ENCODE peak calls at places on chromosomes 5 and 9, in eight cellular contexts. Q is transverse colon, I is cardiac muscle cell, D is left lung, Z is heart left ventricle, X is esophagus squamous epithelium, H is fibroblast of lung, S is adrenal gland. Y is an unnamed sample.

GRCh38 chr9:68981825-68982224 is 32.1 kb downstream of the PRKACG start:
- DNase-seq in Q (peak; percentile 28), I (no peak), D (no peak), Z (no peak), X (no peak), H (no peak), S (no peak), Y (no peak)

GRCh38 chr5:2131826-2132496 is 249.2 kb upstream of the IRX4 start:
- DNase-seq in Q (no peak), I (no peak), D (no peak), Z (no peak), X (no peak), H (no peak), S (no peak), Y (no peak)

GRCh38 chr5:138666226-138666742 is 86.9 kb upstream of the CTNNA1 start:
- DNase-seq in Q (no peak), I (no peak), D (peak; percentile 19), Z (no peak), X (no peak), H (no peak), S (no peak), Y (no peak)

GRCh38 chr9:104765138-104765537 is 1.2 kb downstream of the NIPSNAP3B start:
- DNase-seq in Q (no peak), I (no peak), D (no peak), Z (no peak), X (no peak), H (no peak), S (no peak), Y (no peak)

GRCh38 chr9:89657765-89658164 is 53.0 kb downstream of the GADD45G start:
- DNase-seq in Q (no peak), I (no peak), D (no peak), Z (no peak), X (no peak), H (no peak), S (no peak), Y (no peak)

GRCh38 chr9:101398930-101399640 is 434 bp downstream of the ZNF189 start:
- DNase-seq in Q (peak; percentile 7), I (peak; percentile 12), D (peak; percentile 85), Z (peak; percentile 69), X (peak; percentile 59), H (peak; percentile 2), S (peak; percentile 55), Y (no peak)

GRCh38 chr9:33465096-33465495 is 8.6 kb downstream of the NOL6 start:
- DNase-seq in Q (no peak), I (no peak), D (no peak), Z (peak; percentile 21), X (no peak), H (no peak), S (no peak), Y (no peak)

GRCh38 chr5:502325-503079 is 21.7 kb downstream of the SLC9A3 start:
- DNase-seq in Q (no peak), I (no peak), D (no peak), Z (no peak), X (no peak), H (no peak), S (no peak), Y (no peak)

GRCh38 chr5:88279584-88279983 is 10.9 kb upstream of the TMEM161B start:
- DNase-seq in Q (no peak), I (no peak), D (no peak), Z (no peak), X (no peak), H (no peak), S (no peak), Y (no peak)

GRCh38 chr9:118606669-118607068 is 762.6 kb downstream of the BRINP1 start:
- DNase-seq in Q (no peak), I (no peak), D (no peak), Z (no peak), X (no peak), H (no peak), S (no peak), Y (no peak)

GRCh38 chr5:6193315-6193714 is 185.0 kb downstream of the MED10 start:
- DNase-seq in Q (no peak), I (no peak), D (peak; percentile 24), Z (no peak), X (no peak), H (no peak), S (no peak), Y (no peak)

GRCh38 chr5:75214928-75215327 is 21.8 kb downstream of the ANKRD31 start:
- DNase-seq in Q (peak; percentile 11), I (no peak), D (no peak), Z (no peak), X (no peak), H (no peak), S (no peak), Y (no peak)

GRCh38 chr5:157203417-157203816 is 22.8 kb downstream of the ITK start:
- DNase-seq in Q (no peak), I (no peak), D (no peak), Z (no peak), X (no peak), H (no peak), S (no peak), Y (peak; percentile 34)

GRCh38 chr5:157205708-157206107 is 25.1 kb downstream of the ITK start:
- DNase-seq in Q (no peak), I (no peak), D (no peak), Z (no peak), X (no peak), H (no peak), S (no peak), Y (no peak)

GRCh38 chr5:157204765-157205164 is 24.1 kb downstream of the ITK start:
- DNase-seq in Q (no peak), I (no peak), D (no peak), Z (no peak), X (no peak), H (no peak), S (no peak), Y (no peak)
- H3K27ac ChIP-seq in Q (no peak overlapping the region), I (no peak overlapping the region), D (no peak overlapping the region), Z (no peak overlapping the region), X (no peak overlapping the region), H (no peak overlapping the region), S (no peak overlapping the region), Y (peak overlapping the region; percentile 83)

DNA sequence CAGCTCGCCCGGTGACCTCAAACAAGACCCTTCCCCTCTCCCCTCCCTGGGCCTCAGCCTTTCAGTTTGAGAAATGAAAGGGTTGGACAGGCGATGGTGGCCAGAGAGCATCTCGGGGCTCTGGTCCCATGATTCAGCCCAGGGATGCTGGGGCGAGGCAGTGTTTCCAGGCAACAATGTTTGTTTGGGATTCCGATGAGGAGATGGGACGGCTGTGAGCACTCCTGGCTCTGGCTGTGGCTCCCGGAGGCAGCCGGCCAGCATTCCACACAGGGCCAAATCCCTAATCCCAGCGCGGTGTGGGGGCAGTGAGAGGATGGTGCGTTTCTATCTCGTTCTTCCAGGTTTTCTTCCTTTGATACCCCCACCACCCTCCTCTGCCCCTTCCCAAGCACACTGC is 66.0 kb downstream of the HMCN2 start:
- DNase-seq in Q (peak; percentile 66), I (no peak), D (no peak), Z (peak; percentile 82), X (no peak), H (peak; percentile 40), S (no peak), Y (no peak)
- H3K27me3 ChIP-seq in Q (peaks cover 9% of the 10 kb centered on the region), I (no peaks in the 10 kb centered on the region), D (peaks cover 72% of the 10 kb centered on the region), Z (peaks cover 4% of the 10 kb centered on the region), X (peaks cover 95% of the 10 kb centered on the region), H (peaks cover 15% of the 10 kb centered on the region), S (peaks cover 14% of the 10 kb centered on the region), Y (peaks cover 42% of the 10 kb centered on the region)

GRCh38 chr5:16345454-16345853 is 120.1 kb downstream of the ZNF622 start:
- DNase-seq in Q (no peak), I (no peak), D (no peak), Z (no peak), X (no peak), H (no peak), S (no peak), Y (no peak)
- TF ChIP-seq CTCF in Q (no peak), I (no peak), D (no peak), Z (no peak), X (no peak), H (no peak), S (no peak), Y (no peak)

GRCh38 chr9:71937070-71937625 is 25.7 kb downstream of the C9orf85 start:
- DNase-seq in Q (no peak), I (no peak), D (no peak), Z (no peak), X (no peak), H (no peak), S (no peak), Y (no peak)

GRCh38 chr9:71944754-71945409 is 33.4 kb downstream of the C9orf85 start:
- DNase-seq in Q (no peak), I (no peak), D (no peak), Z (no peak), X (no peak), H (peak; percentile 13), S (no peak), Y (no peak)

GRCh38 chr9:71941060-71941568 is 29.7 kb downstream of the C9orf85 start:
- DNase-seq in Q (no peak), I (no peak), D (no peak), Z (no peak), X (no peak), H (peak; percentile 22), S (no peak), Y (no peak)

GRCh38 chr9:71937898-71938297 is 26.5 kb downstream of the C9orf85 start:
- DNase-seq in Q (no peak), I (no peak), D (no peak), Z (no peak), X (no peak), H (no peak), S (no peak), Y (no peak)

GRCh38 chr9:71941998-71942567 is 30.6 kb downstream of the C9orf85 start:
- DNase-seq in Q (no peak), I (no peak), D (no peak), Z (no peak), X (no peak), H (peak; percentile 12), S (no peak), Y (no peak)
- H3K27ac ChIP-seq in Q (no peak overlapping the region), I (peak overlapping the region; percentile 18), D (no peak overlapping the region), Z (no peak overlapping the region), X (peak overlapping the region; percentile 41), H (no peak overlapping the region), S (no peak overlapping the region), Y (no peak overlapping the region)

DNA sequence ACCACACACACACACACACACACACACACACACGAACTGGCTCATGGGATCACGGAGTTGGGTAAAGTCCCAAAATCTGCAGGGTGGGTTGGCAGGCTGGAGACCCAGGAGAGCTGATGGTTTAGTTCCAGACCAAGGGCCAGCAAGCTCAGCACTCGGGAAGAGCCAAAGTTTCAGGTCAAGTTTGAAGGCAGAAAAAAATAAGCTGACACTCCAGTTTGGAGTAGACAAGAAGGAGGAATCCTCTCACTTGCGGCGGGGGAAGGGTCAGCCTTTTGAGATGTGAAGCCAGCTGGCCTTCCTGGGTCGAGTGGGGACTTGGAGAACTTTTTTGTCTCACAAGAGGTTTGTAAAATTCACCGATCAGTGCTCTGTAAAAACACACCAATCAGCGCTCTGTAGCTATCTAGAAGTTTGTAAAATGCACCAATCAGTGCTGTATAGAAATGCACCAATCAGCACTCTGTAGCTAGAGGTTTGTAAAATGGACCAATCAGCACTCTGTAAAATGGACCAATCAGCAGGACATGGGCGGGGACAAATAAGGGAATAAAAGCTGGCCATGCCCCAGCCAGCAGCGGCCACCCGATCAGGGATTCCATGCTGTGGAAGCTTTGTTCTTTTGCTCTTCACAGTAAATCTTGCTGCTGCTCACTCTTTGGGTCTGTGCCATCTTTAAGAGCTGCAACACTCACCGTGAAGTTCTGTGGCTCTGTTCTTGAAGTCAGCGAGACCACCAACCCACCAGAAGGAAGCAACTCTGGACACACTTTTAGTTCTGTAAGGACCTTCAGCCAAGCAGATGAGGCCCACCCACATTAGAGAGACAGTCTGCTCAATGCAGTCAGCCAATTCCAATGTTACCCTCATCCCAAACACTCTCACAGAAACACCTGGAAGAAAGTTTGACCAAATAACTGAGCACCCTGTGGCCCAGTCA is 37.8 kb upstream of the UNC5A start:
- DNase-seq in Q (no peak), I (no peak), D (no peak), Z (no peak), X (no peak), H (no peak), S (peak; percentile 4), Y (no peak)
- H3K27me3 ChIP-seq in Q (peaks cover 46% of the 10 kb centered on the region), I (no peaks in the 10 kb centered on the region), D (peaks cover 84% of the 10 kb centered on the region), Z (peaks cover 35% of the 10 kb centered on the region), X (peaks cover 89% of the 10 kb centered on the region), H (peaks cover 5% of the 10 kb centered on the region), S (no peaks in the 10 kb centered on the region), Y (peaks cover 37% of the 10 kb centered on the region)